ENCODE peak calls at places on chromosome X, in seven cellular contexts. One of them, this sample, is unnamed.

GRCh38 chrX:2330487-2330886 is 170.3 kb downstream of the DHRSX start:
- DNase-seq in HT-29: no peak
- DNase-seq in NCI-H69: no peak
- DNase-seq in MCF 10A: no peak
- DNase-seq in Right ventricle myocardium superior: no peak
- DNase-seq in fibroblast of pulmonary artery: no peak
- DNase-seq in Karpas-422: no peak
- DNase-seq in this sample: no peak

GRCh38 chrX:1072637-1073377 is 139.6 kb downstream of the CRLF2 start:
- DNase-seq in HT-29: no peak
- DNase-seq in NCI-H69: peak
- DNase-seq in MCF 10A: no peak
- DNase-seq in Right ventricle myocardium superior: no peak
- DNase-seq in fibroblast of pulmonary artery: no peak
- DNase-seq in Karpas-422: peak
- DNase-seq in this sample: no peak

GRCh38 chrX:132786217-132786616 is 172.2 kb downstream of the HS6ST2 start:
- DNase-seq in HT-29: no peak
- DNase-seq in NCI-H69: no peak
- DNase-seq in MCF 10A: peak
- DNase-seq in Right ventricle myocardium superior: no peak
- DNase-seq in fibroblast of pulmonary artery: no peak
- DNase-seq in Karpas-422: no peak
- DNase-seq in this sample: no peak

GRCh38 chrX:42704454-42704853 is 73.5 kb downstream of the PPP1R2C start:
- DNase-seq in HT-29: no peak
- DNase-seq in NCI-H69: no peak
- DNase-seq in MCF 10A: no peak
- DNase-seq in Right ventricle myocardium superior: no peak
- DNase-seq in fibroblast of pulmonary artery: peak
- DNase-seq in Karpas-422: no peak
- DNase-seq in this sample: no peak

GRCh38 chrX:72052415-72053090 is 79.2 kb downstream of the RTL5 start:
- DNase-seq in HT-29: no peak
- DNase-seq in NCI-H69: no peak
- DNase-seq in MCF 10A: no peak
- DNase-seq in Right ventricle myocardium superior: no peak
- DNase-seq in fibroblast of pulmonary artery: peak
- DNase-seq in Karpas-422: peak
- DNase-seq in this sample: peak

GRCh38 chrX:151754641-151755215 is 20.2 kb downstream of the CNGA2 start:
- DNase-seq in HT-29: no peak
- DNase-seq in NCI-H69: no peak
- DNase-seq in MCF 10A: peak
- DNase-seq in Right ventricle myocardium superior: no peak
- DNase-seq in fibroblast of pulmonary artery: peak
- DNase-seq in Karpas-422: no peak
- DNase-seq in this sample: no peak

GRCh38 chrX:130039847-130040246 is 57.4 kb downstream of the BCORL1 start:
- DNase-seq in HT-29: no peak
- DNase-seq in NCI-H69: no peak
- DNase-seq in MCF 10A: no peak
- DNase-seq in Right ventricle myocardium superior: no peak
- DNase-seq in fibroblast of pulmonary artery: no peak
- DNase-seq in Karpas-422: no peak
- DNase-seq in this sample: no peak

GRCh38 chrX:72371405-72371804 is 65.7 kb upstream of the CITED1 start:
- DNase-seq in HT-29: no peak
- DNase-seq in NCI-H69: no peak
- DNase-seq in MCF 10A: no peak
- DNase-seq in Right ventricle myocardium superior: no peak
- DNase-seq in fibroblast of pulmonary artery: no peak
- DNase-seq in Karpas-422: no peak
- DNase-seq in this sample: no peak

GRCh38 chrX:40964633-40965586 is 120.3 kb upstream of the USP9X start:
- DNase-seq in HT-29: no peak
- DNase-seq in NCI-H69: peak
- DNase-seq in MCF 10A: no peak
- DNase-seq in Right ventricle myocardium superior: no peak
- DNase-seq in fibroblast of pulmonary artery: no peak
- DNase-seq in Karpas-422: no peak
- DNase-seq in this sample: no peak

GRCh38 chrX:100447563-100448397 is 37.7 kb upstream of the PCDH19 start:
- DNase-seq in HT-29: peak
- DNase-seq in NCI-H69: peak
- DNase-seq in MCF 10A: peak
- DNase-seq in Right ventricle myocardium superior: peak
- DNase-seq in fibroblast of pulmonary artery: peak
- DNase-seq in Karpas-422: peak
- DNase-seq in this sample: peak

GRCh38 chrX:110276778-110277177 is 41.1 kb downstream of the AMMECR1 start:
- DNase-seq in HT-29: no peak
- DNase-seq in NCI-H69: no peak
- DNase-seq in MCF 10A: no peak
- DNase-seq in Right ventricle myocardium superior: no peak
- DNase-seq in fibroblast of pulmonary artery: no peak
- DNase-seq in Karpas-422: no peak
- DNase-seq in this sample: no peak

GRCh38 chrX:70554081-70554480 is 109.4 kb downstream of the DLG3 start:
- DNase-seq in HT-29: peak
- DNase-seq in NCI-H69: peak
- DNase-seq in MCF 10A: peak
- DNase-seq in Right ventricle myocardium superior: no peak
- DNase-seq in fibroblast of pulmonary artery: peak
- DNase-seq in Karpas-422: no peak
- DNase-seq in this sample: peak

This sample was measured in endothelial cell of umbilical vein.